ENCODE peak calls at places on chromosomes 4 and X, in eight cellular contexts. One of them, this sample, is unnamed.

GRCh38 chr4:38745881-38746280 is 36.9 kb downstream of the TLR10 start:
- DNase-seq in ACHN: no peak
- DNase-seq in effector CD4-positive, alpha-beta T cell: no peak
- DNase-seq in NCI-H2029: no peak
- DNase-seq in mammary epithelial cell: no peak
- DNase-seq in CD4-positive, CD25-positive, alpha-beta regulatory T cell: no peak
- DNase-seq in glomerular endothelial cell: no peak
- DNase-seq in brain microvascular endothelial cell: no peak
- DNase-seq in this sample: no peak

GRCh38 chr4:16116019-16116418 is 32.2 kb upstream of the PROM1 start:
- DNase-seq in glomerular endothelial cell: no peak
- DNase-seq in mammary epithelial cell: no peak
- DNase-seq in brain microvascular endothelial cell: no peak
- DNase-seq in NCI-H2029: no peak
- DNase-seq in CD4-positive, CD25-positive, alpha-beta regulatory T cell: no peak
- DNase-seq in ACHN: no peak
- DNase-seq in effector CD4-positive, alpha-beta T cell: no peak
- DNase-seq in this sample: no peak

GRCh38 chr4:158781963-158782362 is 13.1 kb downstream of the FNIP2 start:
- DNase-seq in CD4-positive, CD25-positive, alpha-beta regulatory T cell: no peak
- DNase-seq in NCI-H2029: no peak
- DNase-seq in glomerular endothelial cell: no peak
- DNase-seq in brain microvascular endothelial cell: no peak
- DNase-seq in effector CD4-positive, alpha-beta T cell: no peak
- DNase-seq in ACHN: no peak
- DNase-seq in mammary epithelial cell: no peak
- DNase-seq in this sample: no peak

GRCh38 chrX:34300871-34301270 is 168.8 kb upstream of the FAM47A start:
- DNase-seq in glomerular endothelial cell: peak
- DNase-seq in brain microvascular endothelial cell: peak
- DNase-seq in ACHN: peak
- DNase-seq in mammary epithelial cell: peak
- DNase-seq in CD4-positive, CD25-positive, alpha-beta regulatory T cell: peak
- DNase-seq in effector CD4-positive, alpha-beta T cell: no peak
- DNase-seq in NCI-H2029: no peak
- DNase-seq in this sample: no peak

GRCh38 chr4:69744157-69744478 is 16.3 kb downstream of the SULT1B1 start:
- DNase-seq in NCI-H2029: no peak
- DNase-seq in mammary epithelial cell: no peak
- DNase-seq in brain microvascular endothelial cell: no peak
- DNase-seq in CD4-positive, CD25-positive, alpha-beta regulatory T cell: no peak
- DNase-seq in glomerular endothelial cell: no peak
- DNase-seq in ACHN: no peak
- DNase-seq in effector CD4-positive, alpha-beta T cell: no peak
- DNase-seq in this sample: no peak

GRCh38 chrX:147476008-147476407 is 435.7 kb upstream of the FMR1 start:
- DNase-seq in mammary epithelial cell: no peak
- DNase-seq in NCI-H2029: no peak
- DNase-seq in effector CD4-positive, alpha-beta T cell: no peak
- DNase-seq in CD4-positive, CD25-positive, alpha-beta regulatory T cell: peak
- DNase-seq in glomerular endothelial cell: no peak
- DNase-seq in ACHN: peak
- DNase-seq in brain microvascular endothelial cell: no peak
- DNase-seq in this sample: no peak

GRCh38 chr4:107838138-107838618 is 13.4 kb downstream of the SGMS2 start:
- DNase-seq in ACHN: no peak
- DNase-seq in effector CD4-positive, alpha-beta T cell: no peak
- DNase-seq in NCI-H2029: no peak
- DNase-seq in CD4-positive, CD25-positive, alpha-beta regulatory T cell: no peak
- DNase-seq in brain microvascular endothelial cell: no peak
- DNase-seq in mammary epithelial cell: no peak
- DNase-seq in glomerular endothelial cell: no peak
- DNase-seq in this sample: no peak

GRCh38 chr4:45939056-45939455 is 184.8 kb downstream of the GABRG1 start:
- DNase-seq in NCI-H2029: no peak
- DNase-seq in ACHN: no peak
- DNase-seq in effector CD4-positive, alpha-beta T cell: no peak
- DNase-seq in CD4-positive, CD25-positive, alpha-beta regulatory T cell: no peak
- DNase-seq in brain microvascular endothelial cell: no peak
- DNase-seq in glomerular endothelial cell: no peak
- DNase-seq in mammary epithelial cell: no peak
- DNase-seq in this sample: no peak

GRCh38 chr4:72283357-72283756 is 251.6 kb downstream of the NPFFR2 start:
- DNase-seq in CD4-positive, CD25-positive, alpha-beta regulatory T cell: no peak
- DNase-seq in effector CD4-positive, alpha-beta T cell: no peak
- DNase-seq in mammary epithelial cell: no peak
- DNase-seq in NCI-H2029: no peak
- DNase-seq in glomerular endothelial cell: no peak
- DNase-seq in ACHN: no peak
- DNase-seq in brain microvascular endothelial cell: no peak
- DNase-seq in this sample: no peak

GRCh38 chr4:146063143-146063542 is 112.4 kb upstream of the LSM6 start:
- DNase-seq in effector CD4-positive, alpha-beta T cell: no peak
- DNase-seq in ACHN: no peak
- DNase-seq in glomerular endothelial cell: no peak
- DNase-seq in NCI-H2029: no peak
- DNase-seq in brain microvascular endothelial cell: no peak
- DNase-seq in CD4-positive, CD25-positive, alpha-beta regulatory T cell: no peak
- DNase-seq in mammary epithelial cell: no peak
- DNase-seq in this sample: no peak

GRCh38 chr4:80215449-80216052 is 18.2 kb downstream of the PRDM8 start:
- DNase-seq in glomerular endothelial cell: no peak
- DNase-seq in NCI-H2029: peak
- DNase-seq in brain microvascular endothelial cell: no peak
- DNase-seq in effector CD4-positive, alpha-beta T cell: no peak
- DNase-seq in CD4-positive, CD25-positive, alpha-beta regulatory T cell: peak
- DNase-seq in ACHN: peak
- DNase-seq in mammary epithelial cell: no peak
- DNase-seq in this sample: no peak

GRCh38 chrX:24226176-24226575 is 76.6 kb downstream of the ZFX start:
- DNase-seq in ACHN: no peak
- DNase-seq in effector CD4-positive, alpha-beta T cell: no peak
- DNase-seq in glomerular endothelial cell: no peak
- DNase-seq in CD4-positive, CD25-positive, alpha-beta regulatory T cell: no peak
- DNase-seq in brain microvascular endothelial cell: no peak
- DNase-seq in mammary epithelial cell: no peak
- DNase-seq in NCI-H2029: no peak
- DNase-seq in this sample: no peak

GRCh38 chrX:111823068-111823467 is 52.9 kb upstream of the TRPC5OS start:
- DNase-seq in brain microvascular endothelial cell: peak
- DNase-seq in ACHN: peak
- DNase-seq in effector CD4-positive, alpha-beta T cell: no peak
- DNase-seq in mammary epithelial cell: no peak
- DNase-seq in glomerular endothelial cell: no peak
- DNase-seq in NCI-H2029: no peak
- DNase-seq in CD4-positive, CD25-positive, alpha-beta regulatory T cell: peak
- DNase-seq in this sample: no peak

GRCh38 chr4:89586318-89586717 is 250.6 kb downstream of the SNCA start:
- DNase-seq in effector CD4-positive, alpha-beta T cell: no peak
- DNase-seq in NCI-H2029: no peak
- DNase-seq in ACHN: no peak
- DNase-seq in CD4-positive, CD25-positive, alpha-beta regulatory T cell: no peak
- DNase-seq in glomerular endothelial cell: no peak
- DNase-seq in brain microvascular endothelial cell: no peak
- DNase-seq in mammary epithelial cell: no peak
- DNase-seq in this sample: no peak

GRCh38 chrX:149498767-149499166 is 6.3 kb downstream of the IDS start:
- DNase-seq in effector CD4-positive, alpha-beta T cell: no peak
- DNase-seq in glomerular endothelial cell: no peak
- DNase-seq in mammary epithelial cell: no peak
- DNase-seq in NCI-H2029: no peak
- DNase-seq in CD4-positive, CD25-positive, alpha-beta regulatory T cell: no peak
- DNase-seq in brain microvascular endothelial cell: no peak
- DNase-seq in ACHN: no peak
- DNase-seq in this sample: no peak

GRCh38 chrX:63506320-63506719 is 155.2 kb upstream of the SPIN4 start:
- DNase-seq in mammary epithelial cell: peak
- DNase-seq in glomerular endothelial cell: no peak
- DNase-seq in CD4-positive, CD25-positive, alpha-beta regulatory T cell: peak
- DNase-seq in ACHN: peak
- DNase-seq in brain microvascular endothelial cell: no peak
- DNase-seq in NCI-H2029: peak
- DNase-seq in effector CD4-positive, alpha-beta T cell: no peak
- DNase-seq in this sample: no peak

GRCh38 chrX:73838123-73838522 is 275.1 kb downstream of the CHIC1 start:
- DNase-seq in ACHN: no peak
- DNase-seq in mammary epithelial cell: no peak
- DNase-seq in glomerular endothelial cell: no peak
- DNase-seq in brain microvascular endothelial cell: no peak
- DNase-seq in CD4-positive, CD25-positive, alpha-beta regulatory T cell: no peak
- DNase-seq in effector CD4-positive, alpha-beta T cell: no peak
- DNase-seq in NCI-H2029: no peak
- DNase-seq in this sample: no peak

GRCh38 chrX:50643525-50644137 is 170.4 kb downstream of the SHROOM4 start:
- DNase-seq in NCI-H2029: no peak
- DNase-seq in brain microvascular endothelial cell: no peak
- DNase-seq in mammary epithelial cell: no peak
- DNase-seq in ACHN: no peak
- DNase-seq in glomerular endothelial cell: peak
- DNase-seq in effector CD4-positive, alpha-beta T cell: no peak
- DNase-seq in CD4-positive, CD25-positive, alpha-beta regulatory T cell: no peak
- DNase-seq in this sample: no peak